ENCODE peak calls at places on chromosome 13, in six cellular contexts. One of them, this sample, is unnamed.

GRCh38 chr13:92681239-92681638 is 545.4 kb upstream of the GPC6 start:
- DNase-seq in esophagus squamous epithelium: no peak
- DNase-seq in psoas muscle: no peak
- DNase-seq in GM23338: peak
- DNase-seq in bronchial epithelial cell: peak
- DNase-seq in astrocyte of the cerebellum: no peak
- DNase-seq in this sample: no peak

GRCh38 chr13:61913183-61913582 is 497.5 kb upstream of the PCDH20 start:
- DNase-seq in bronchial epithelial cell: peak
- DNase-seq in GM23338: no peak
- DNase-seq in astrocyte of the cerebellum: no peak
- DNase-seq in psoas muscle: no peak
- DNase-seq in esophagus squamous epithelium: no peak
- DNase-seq in this sample: no peak

GRCh38 chr13:31556376-31556775 is 182.9 kb upstream of the RXFP2 start:
- DNase-seq in psoas muscle: no peak
- DNase-seq in bronchial epithelial cell: no peak
- DNase-seq in astrocyte of the cerebellum: no peak
- DNase-seq in GM23338: no peak
- DNase-seq in esophagus squamous epithelium: no peak
- DNase-seq in this sample: no peak

GRCh38 chr13:75425216-75426009 is 56.6 kb downstream of the TBC1D4 start:
- DNase-seq in GM23338: no peak
- DNase-seq in bronchial epithelial cell: no peak
- DNase-seq in psoas muscle: no peak
- DNase-seq in esophagus squamous epithelium: no peak
- DNase-seq in astrocyte of the cerebellum: no peak
- DNase-seq in this sample: no peak

GRCh38 chr13:113187263-113187669 is 21.2 kb downstream of the PCID2 start:
- DNase-seq in bronchial epithelial cell: peak
- DNase-seq in astrocyte of the cerebellum: peak
- DNase-seq in psoas muscle: peak
- DNase-seq in GM23338: no peak
- DNase-seq in esophagus squamous epithelium: peak
- DNase-seq in this sample: peak

GRCh38 chr13:80276371-80277289 is 64.3 kb downstream of the SPRY2 start:
- DNase-seq in GM23338: peak
- DNase-seq in astrocyte of the cerebellum: peak
- DNase-seq in psoas muscle: no peak
- DNase-seq in bronchial epithelial cell: peak
- DNase-seq in esophagus squamous epithelium: no peak
- DNase-seq in this sample: peak

GRCh38 chr13:106156468-106156867 is 379.0 kb downstream of the EFNB2 start:
- DNase-seq in psoas muscle: no peak
- DNase-seq in GM23338: no peak
- DNase-seq in astrocyte of the cerebellum: peak
- DNase-seq in bronchial epithelial cell: peak
- DNase-seq in esophagus squamous epithelium: no peak
- DNase-seq in this sample: peak

GRCh38 chr13:76296751-76297150 is 589.5 kb downstream of the KCTD12 start:
- DNase-seq in psoas muscle: no peak
- DNase-seq in esophagus squamous epithelium: no peak
- DNase-seq in GM23338: no peak
- DNase-seq in astrocyte of the cerebellum: no peak
- DNase-seq in bronchial epithelial cell: no peak
- DNase-seq in this sample: no peak

GRCh38 chr13:74647991-74648390 is 513.8 kb upstream of the KLF12 start:
- DNase-seq in GM23338: no peak
- DNase-seq in psoas muscle: no peak
- DNase-seq in esophagus squamous epithelium: no peak
- DNase-seq in astrocyte of the cerebellum: no peak
- DNase-seq in bronchial epithelial cell: no peak
- DNase-seq in this sample: no peak

GRCh38 chr13:94712812-94713555 is 639 bp upstream of the SOX21 start:
- DNase-seq in psoas muscle: no peak
- DNase-seq in astrocyte of the cerebellum: peak
- DNase-seq in esophagus squamous epithelium: no peak
- DNase-seq in GM23338: peak
- DNase-seq in bronchial epithelial cell: no peak
- DNase-seq in this sample: peak
- TF ChIP-seq CTCF in psoas muscle: no peak
- TF ChIP-seq CTCF in astrocyte of the cerebellum: no peak
- TF ChIP-seq CTCF in esophagus squamous epithelium: no peak
- TF ChIP-seq CTCF in GM23338: no peak
- TF ChIP-seq CTCF in bronchial epithelial cell: no peak
- TF ChIP-seq CTCF in this sample: no peak

GRCh38 chr13:99304541-99304940 is 2.7 kb downstream of the GPR183 start:
- DNase-seq in GM23338: no peak
- DNase-seq in esophagus squamous epithelium: no peak
- DNase-seq in astrocyte of the cerebellum: no peak
- DNase-seq in psoas muscle: no peak
- DNase-seq in bronchial epithelial cell: no peak
- DNase-seq in this sample: no peak
- H3K4me3 ChIP-seq in GM23338: no peak
- H3K4me3 ChIP-seq in esophagus squamous epithelium: peak
- H3K4me3 ChIP-seq in astrocyte of the cerebellum: no peak
- H3K4me3 ChIP-seq in psoas muscle: no peak
- H3K4me3 ChIP-seq in bronchial epithelial cell: no peak
- H3K4me3 ChIP-seq in this sample: no peak

DNA sequence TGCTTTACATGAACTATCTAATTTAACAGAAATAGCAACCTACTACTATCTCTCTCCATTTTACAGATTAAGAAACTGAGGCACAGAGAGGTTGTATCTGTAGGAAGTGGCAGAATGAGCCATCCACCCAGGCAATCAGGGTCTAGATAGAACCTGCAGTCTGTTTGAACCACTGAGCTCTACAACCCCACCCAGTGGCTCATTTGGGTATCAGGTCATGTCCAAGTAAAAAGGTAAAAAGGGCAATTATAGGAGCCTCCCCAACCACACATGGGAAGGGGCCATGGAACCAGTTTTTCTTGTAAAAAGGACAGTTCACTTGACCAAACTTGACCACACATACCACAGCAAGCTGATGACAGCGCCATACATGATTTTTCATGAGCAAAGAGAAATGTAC is 92.9 kb upstream of the SGCG start:
- DNase-seq in bronchial epithelial cell: peak
- DNase-seq in astrocyte of the cerebellum: no peak
- DNase-seq in esophagus squamous epithelium: no peak
- DNase-seq in psoas muscle: no peak
- DNase-seq in GM23338: peak
- DNase-seq in this sample: no peak
- TF ChIP-seq CTCF in bronchial epithelial cell: peak
- TF ChIP-seq CTCF in astrocyte of the cerebellum: peak
- TF ChIP-seq CTCF in esophagus squamous epithelium: peak
- TF ChIP-seq CTCF in psoas muscle: no peak
- TF ChIP-seq CTCF in GM23338: peak
- TF ChIP-seq CTCF in this sample: peak

GRCh38 chr13:99663908-99664307 is 162.6 kb downstream of the TM9SF2 start:
- DNase-seq in bronchial epithelial cell: no peak
- DNase-seq in psoas muscle: no peak
- DNase-seq in GM23338: no peak
- DNase-seq in esophagus squamous epithelium: no peak
- DNase-seq in astrocyte of the cerebellum: no peak
- DNase-seq in this sample: no peak

GRCh38 chr13:99663185-99663825 is 162.0 kb downstream of the TM9SF2 start:
- DNase-seq in psoas muscle: no peak
- DNase-seq in astrocyte of the cerebellum: no peak
- DNase-seq in esophagus squamous epithelium: no peak
- DNase-seq in GM23338: no peak
- DNase-seq in bronchial epithelial cell: no peak
- DNase-seq in this sample: no peak

GRCh38 chr13:99660101-99660500 is 158.8 kb downstream of the TM9SF2 start:
- DNase-seq in bronchial epithelial cell: no peak
- DNase-seq in GM23338: no peak
- DNase-seq in psoas muscle: no peak
- DNase-seq in astrocyte of the cerebellum: no peak
- DNase-seq in esophagus squamous epithelium: no peak
- DNase-seq in this sample: no peak

GRCh38 chr13:99661791-99662190 is 160.5 kb downstream of the TM9SF2 start:
- DNase-seq in esophagus squamous epithelium: no peak
- DNase-seq in bronchial epithelial cell: no peak
- DNase-seq in GM23338: peak
- DNase-seq in psoas muscle: no peak
- DNase-seq in astrocyte of the cerebellum: no peak
- DNase-seq in this sample: no peak

DNA sequence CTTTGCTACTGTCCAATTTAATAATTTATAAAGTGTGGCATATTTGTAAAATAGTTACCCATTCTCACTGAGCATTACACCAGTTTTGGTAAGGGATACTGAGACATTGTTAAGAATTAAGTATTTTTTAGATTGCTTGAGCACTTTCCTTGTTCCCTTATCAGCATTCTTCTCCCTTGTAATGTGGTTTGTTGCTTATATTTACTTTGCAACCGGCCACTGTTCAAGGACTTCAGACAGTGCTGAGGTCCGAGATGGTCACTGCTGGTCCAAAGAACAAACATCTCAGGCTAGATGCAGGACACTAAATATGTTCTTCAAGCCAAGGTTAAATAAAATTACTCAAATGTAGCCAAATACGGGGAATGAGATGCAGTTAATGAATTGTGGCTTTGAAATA is 161.4 kb downstream of the TM9SF2 start:
- DNase-seq in psoas muscle: no peak
- DNase-seq in GM23338: no peak
- DNase-seq in bronchial epithelial cell: no peak
- DNase-seq in esophagus squamous epithelium: no peak
- DNase-seq in astrocyte of the cerebellum: no peak
- DNase-seq in this sample: no peak
- H3K4me3 ChIP-seq in psoas muscle: no peak
- H3K4me3 ChIP-seq in GM23338: no peak
- H3K4me3 ChIP-seq in bronchial epithelial cell: no peak
- H3K4me3 ChIP-seq in esophagus squamous epithelium: no peak
- H3K4me3 ChIP-seq in astrocyte of the cerebellum: no peak
- H3K4me3 ChIP-seq in this sample: no peak

GRCh38 chr13:48876289-48876688 is 99.4 kb upstream of the FNDC3A start:
- DNase-seq in astrocyte of the cerebellum: no peak
- DNase-seq in esophagus squamous epithelium: no peak
- DNase-seq in bronchial epithelial cell: no peak
- DNase-seq in GM23338: peak
- DNase-seq in psoas muscle: no peak
- DNase-seq in this sample: no peak

GRCh38 chr13:48874165-48874564 is 101.5 kb upstream of the FNDC3A start:
- DNase-seq in astrocyte of the cerebellum: no peak
- DNase-seq in GM23338: no peak
- DNase-seq in bronchial epithelial cell: no peak
- DNase-seq in esophagus squamous epithelium: no peak
- DNase-seq in psoas muscle: no peak
- DNase-seq in this sample: no peak

GRCh38 chr13:48873081-48873480 is 102.6 kb upstream of the FNDC3A start:
- DNase-seq in bronchial epithelial cell: no peak
- DNase-seq in esophagus squamous epithelium: no peak
- DNase-seq in psoas muscle: no peak
- DNase-seq in astrocyte of the cerebellum: no peak
- DNase-seq in GM23338: no peak
- DNase-seq in this sample: no peak

GRCh38 chr13:48875071-48875470 is 100.6 kb upstream of the FNDC3A start:
- DNase-seq in esophagus squamous epithelium: no peak
- DNase-seq in psoas muscle: no peak
- DNase-seq in astrocyte of the cerebellum: no peak
- DNase-seq in GM23338: peak
- DNase-seq in bronchial epithelial cell: no peak
- DNase-seq in this sample: no peak

DNA sequence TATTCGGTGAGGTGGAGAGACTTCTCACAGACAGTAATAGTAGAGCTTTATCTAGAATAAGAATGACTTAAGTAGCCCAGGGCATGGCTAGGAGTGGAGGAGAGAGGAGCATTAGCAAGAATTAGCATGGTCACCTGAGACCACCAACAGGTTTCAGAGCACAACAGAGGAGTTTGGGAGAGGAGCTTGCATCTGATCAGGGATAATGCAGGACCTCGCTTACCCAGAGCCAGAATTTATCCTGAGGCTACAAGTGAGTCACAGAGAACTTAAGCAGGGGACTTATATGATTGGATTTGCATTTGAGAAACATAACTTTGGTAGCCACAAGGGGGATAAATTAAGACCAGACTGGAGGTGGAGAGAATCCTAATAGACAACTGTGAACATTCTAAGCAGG is 102.1 kb upstream of the FNDC3A start:
- DNase-seq in esophagus squamous epithelium: no peak
- DNase-seq in astrocyte of the cerebellum: no peak
- DNase-seq in bronchial epithelial cell: peak
- DNase-seq in GM23338: peak
- DNase-seq in psoas muscle: no peak
- DNase-seq in this sample: no peak
- TF ChIP-seq CTCF in esophagus squamous epithelium: no peak
- TF ChIP-seq CTCF in astrocyte of the cerebellum: no peak
- TF ChIP-seq CTCF in bronchial epithelial cell: no peak
- TF ChIP-seq CTCF in GM23338: no peak
- TF ChIP-seq CTCF in psoas muscle: no peak
- TF ChIP-seq CTCF in this sample: peak

GRCh38 chr13:39349391-39349790 is 253.6 kb downstream of the LHFPL6 start:
- DNase-seq in esophagus squamous epithelium: no peak
- DNase-seq in psoas muscle: no peak
- DNase-seq in astrocyte of the cerebellum: no peak
- DNase-seq in GM23338: no peak
- DNase-seq in bronchial epithelial cell: peak
- DNase-seq in this sample: no peak
- H3K4me3 ChIP-seq in esophagus squamous epithelium: no peak
- H3K4me3 ChIP-seq in psoas muscle: no peak
- H3K4me3 ChIP-seq in astrocyte of the cerebellum: no peak
- H3K4me3 ChIP-seq in GM23338: no peak
- H3K4me3 ChIP-seq in bronchial epithelial cell: no peak
- H3K4me3 ChIP-seq in this sample: no peak

DNA sequence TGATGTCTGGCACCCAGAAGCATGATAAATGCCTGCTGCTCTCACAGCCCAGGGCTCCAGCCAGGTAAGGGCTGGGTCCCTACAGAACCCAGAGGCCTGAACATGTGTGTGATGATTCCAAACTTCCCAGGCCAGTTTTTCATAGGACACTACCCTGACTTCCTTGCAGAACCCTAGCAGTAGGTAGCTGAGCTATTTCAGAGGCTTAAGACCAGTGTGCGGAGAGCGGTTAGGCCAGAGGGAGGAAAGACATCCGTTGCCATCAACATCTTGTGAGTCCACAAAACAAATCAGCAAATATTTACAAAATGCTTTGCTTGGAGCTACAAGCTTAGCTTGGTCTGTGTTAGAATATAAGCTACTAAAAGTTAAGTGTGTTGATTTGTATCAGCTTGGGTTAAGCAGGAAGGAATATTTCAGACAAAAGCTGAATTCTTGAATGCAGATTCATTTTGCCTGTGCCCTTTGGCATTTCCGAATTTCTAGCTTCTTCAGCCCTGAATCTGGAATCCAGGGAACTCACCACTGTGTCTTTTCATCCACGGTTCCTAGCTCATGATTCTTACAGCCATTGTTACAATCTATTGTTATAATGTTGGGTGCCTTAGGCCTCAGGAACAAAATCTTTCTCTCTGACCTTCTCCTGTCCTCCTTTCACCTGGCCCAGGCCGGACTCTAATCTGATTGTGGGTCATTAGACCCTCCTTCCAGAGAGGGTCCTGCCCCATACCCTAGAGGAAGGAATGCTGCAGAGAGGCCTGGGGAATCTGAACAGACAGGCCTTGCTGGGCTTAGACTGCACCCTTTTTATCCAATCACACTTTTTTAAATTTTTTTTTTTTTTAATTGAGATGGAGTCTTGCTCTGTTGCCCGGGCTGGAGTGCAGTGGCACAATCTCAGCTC is 12.4 kb downstream of the RAB20 start:
- DNase-seq in psoas muscle: no peak
- DNase-seq in astrocyte of the cerebellum: no peak
- DNase-seq in esophagus squamous epithelium: no peak
- DNase-seq in bronchial epithelial cell: no peak
- DNase-seq in GM23338: no peak
- DNase-seq in this sample: no peak
- TF ChIP-seq CTCF in psoas muscle: no peak
- TF ChIP-seq CTCF in astrocyte of the cerebellum: no peak
- TF ChIP-seq CTCF in esophagus squamous epithelium: no peak
- TF ChIP-seq CTCF in bronchial epithelial cell: no peak
- TF ChIP-seq CTCF in GM23338: no peak
- TF ChIP-seq CTCF in this sample: no peak